ENCODE peak calls at places on chromosome 17, in six cellular contexts. G is H1, C is SK-N-SH, V is K562, E is GM12878, H is HepG2. I is an unnamed sample.

GRCh38 chr17:51650772-51651171 is 390.4 kb downstream of the UTP18 start:
- DNase-seq in V (no peak), H (no peak), E (no peak), C (no peak), G (no peak), I (no peak)

GRCh38 chr17:83100853-83101391 is 21.5 kb downstream of the METRNL start:
- DNase-seq in G (no peak), H (no peak), C (no peak), E (no peak), V (no peak), I (no peak)

GRCh38 chr17:79951361-79952264 is 84.1 kb downstream of the TBC1D16 start:
- DNase-seq in G (no peak), E (no peak), C (peak; percentile 48), V (no peak), H (peak; percentile 47), I (no peak)

GRCh38 chr17:17385502-17385901 is 82.3 kb downstream of the NT5M start:
- DNase-seq in V (no peak), E (no peak), C (peak; percentile 76), G (no peak), H (no peak), I (no peak)

GRCh38 chr17:5780476-5780875 is 196.2 kb upstream of the NLRP1 start:
- DNase-seq in C (no peak), E (no peak), H (no peak), V (peak; percentile 23), G (no peak), I (no peak)

GRCh38 chr17:79794659-79795511 is 2.0 kb downstream of the CBX8 start:
- DNase-seq in G (peak; percentile 71), C (no peak), V (no peak), H (no peak), E (no peak), I (no peak)

GRCh38 chr17:17664073-17664470 is 17.2 kb upstream of the RAI1 start:
- DNase-seq in H (no peak), G (no peak), C (no peak), V (no peak), E (no peak), I (no peak)

GRCh38 chr17:48011405-48012150 is 26.0 kb downstream of the COPZ2 start:
- DNase-seq in E (no peak), H (peak; percentile 38), G (peak; percentile 72), V (peak; percentile 81), C (peak; percentile 59), I (no peak)

GRCh38 chr17:83192161-83192788 is 112.9 kb downstream of the METRNL start:
- DNase-seq in E (no peak), C (no peak), V (no peak), H (no peak), G (peak; percentile 16), I (no peak)

GRCh38 chr17:48228720-48229119 is 121.2 kb downstream of the SNX11 start:
- DNase-seq in C (no peak), G (peak; percentile 60), E (no peak), H (no peak), V (peak; percentile 52), I (no peak)

GRCh38 chr17:42111901-42112551 is 488 bp downstream of the DHX58 start:
- DNase-seq in E (no peak), H (no peak), C (no peak), V (no peak), G (no peak), I (no peak)

GRCh38 chr17:77317091-77317519 is 176.3 kb downstream of the SEC14L1 start:
- DNase-seq in C (peak; percentile 24), H (no peak), G (no peak), V (no peak), E (no peak), I (no peak)

GRCh38 chr17:1464186-1464585 is 8.2 kb upstream of the CRK start:
- DNase-seq in V (no peak), G (no peak), E (no peak), H (no peak), C (peak; percentile 20), I (no peak)

GRCh38 chr17:79070266-79070880 is 4.3 kb upstream of the ENGASE start:
- DNase-seq in H (no peak), C (no peak), G (no peak), V (no peak), E (no peak), I (no peak)

GRCh38 chr17:78357177-78357586 is 2.7 kb downstream of the SOCS3 start:
- DNase-seq in G (no peak), C (peak; percentile 72), E (no peak), H (no peak), V (peak; percentile 22), I (no peak)

GRCh38 chr17:2264023-2264860 is 39.3 kb downstream of the SMG6 start:
- DNase-seq in E (no peak), G (no peak), V (no peak), C (no peak), H (no peak), I (no peak)

GRCh38 chr17:9973689-9974459 is 68.8 kb upstream of the RCVRN start:
- DNase-seq in C (no peak), H (peak; percentile 11), G (no peak), E (no peak), V (no peak), I (no peak)

GRCh38 chr17:72943826-72944689 is 148.4 kb downstream of the SLC39A11 start:
- DNase-seq in G (no peak), E (no peak), H (no peak), C (no peak), V (no peak), I (no peak)

GRCh38 chr17:17836818-17837379 is at the start of gene SREBF1:
- DNase-seq in E (no peak), H (peak; percentile 37), V (peak; percentile 83), C (peak; percentile 87), G (peak; percentile 84), I (no peak)

GRCh38 chr17:74860999-74861553 is 1.4 kb upstream of the GRIN2C start:
- DNase-seq in C (peak; percentile 70), H (no peak), V (no peak), G (peak; percentile 67), E (no peak), I (no peak)

GRCh38 chr17:74858672-74859438 is 830 bp downstream of the GRIN2C start:
- DNase-seq in G (no peak), E (no peak), C (no peak), H (no peak), V (no peak), I (no peak)

GRCh38 chr17:74859439-74860228 is at the start of gene GRIN2C:
- DNase-seq in H (no peak), G (peak; percentile 69), E (no peak), C (peak; percentile 93), V (no peak), I (no peak)

GRCh38 chr17:74861554-74862107 is 1.9 kb upstream of the GRIN2C start:
- DNase-seq in H (no peak), V (no peak), E (no peak), G (peak; percentile 69), C (no peak), I (no peak)

DNA sequence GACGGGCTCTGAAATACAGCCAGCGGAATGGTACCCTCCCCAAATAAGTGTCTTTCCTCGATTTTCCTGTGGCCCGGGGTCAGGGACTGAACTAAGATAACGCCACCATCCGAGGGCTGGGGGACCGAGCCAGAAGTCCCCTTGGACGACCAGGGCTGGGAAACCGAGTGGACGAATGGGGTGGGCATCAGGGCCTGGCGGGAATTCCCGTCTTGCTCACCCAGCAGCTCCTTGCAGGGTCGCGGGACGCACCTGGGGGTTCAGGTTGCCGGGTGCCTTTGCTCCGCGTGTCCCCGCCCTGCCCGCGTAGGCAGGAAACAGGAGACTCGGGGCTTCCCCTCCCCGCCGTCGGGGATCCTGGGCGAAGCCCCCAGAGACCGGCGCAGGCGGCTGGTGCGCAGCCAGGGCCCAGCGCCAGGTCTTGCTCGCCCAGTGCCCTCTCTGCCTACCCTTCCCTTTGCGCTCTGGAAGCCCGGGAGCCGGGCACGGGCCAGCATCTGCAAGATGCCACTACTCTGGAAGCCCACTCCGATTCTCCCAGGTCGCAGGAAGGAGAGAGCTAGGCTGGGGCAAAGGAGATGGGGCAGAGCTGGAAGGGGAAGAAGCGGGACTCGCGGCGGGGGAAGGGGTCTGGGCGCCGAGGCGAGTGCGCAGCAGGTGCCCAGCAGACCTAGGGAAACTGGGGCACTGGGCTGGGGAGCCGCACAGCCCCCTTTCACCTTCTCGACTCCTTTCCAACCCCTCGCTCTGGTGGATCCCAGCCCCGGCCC is 729 bp upstream of the GRIN2C start:
- DNase-seq in C (peak; percentile 74), G (peak; percentile 68), V (no peak), H (no peak), E (no peak), I (no peak)
- H3K27me3 ChIP-seq in C (peaks cover 46% of the 10 kb centered on the region), G (peaks cover 49% of the 10 kb centered on the region), V (no peaks in the 10 kb centered on the region), H (peaks cover 20% of the 10 kb centered on the region), E (peaks cover 14% of the 10 kb centered on the region), I (peaks cover 41% of the 10 kb centered on the region)

GRCh38 chr17:7354262-7354781 is 634 bp upstream of the TMEM95 start:
- DNase-seq in E (no peak), V (peak; percentile 40), H (no peak), C (no peak), G (no peak), I (no peak)

GRCh38 chr17:7357381-7357780 is 2.4 kb downstream of the TMEM95 start:
- DNase-seq in V (no peak), H (no peak), C (no peak), E (no peak), G (no peak), I (no peak)

GRCh38 chr17:7355053-7355452 is at the start of gene TMEM95:
- DNase-seq in V (no peak), H (no peak), C (no peak), G (no peak), E (no peak), I (no peak)

GRCh38 chr17:7356779-7357178 is 1.8 kb downstream of the TMEM95 start:
- DNase-seq in H (no peak), V (no peak), G (no peak), E (no peak), C (no peak), I (no peak)

GRCh38 chr17:7356072-7356549 is 1.2 kb downstream of the TMEM95 start:
- DNase-seq in G (peak; percentile 97), V (peak; percentile 86), E (no peak), C (peak; percentile 91), H (no peak), I (peak; percentile 73)
- TF ChIP-seq CTCF in G (peak; percentile 94), V (peak; percentile 81), E (peak; percentile 96), C (peak; percentile 82), H (peak; percentile 99), I (peak; percentile 62)

GRCh38 chr17:69900829-69901228 is 174.2 kb upstream of the KCNJ16 start:
- DNase-seq in C (no peak), G (no peak), E (no peak), V (no peak), H (no peak), I (no peak)
- TF ChIP-seq GABPA in C (no peak), G (no peak), E (no peak), V (no peak), H (no peak), I (no peak)

GRCh38 chr17:74288785-74289184 is 14.8 kb downstream of the DNAI2 start:
- DNase-seq in H (no peak), E (peak; percentile 69), C (no peak), G (no peak), V (no peak), I (no peak)

GRCh38 chr17:74283371-74283673 is 9.3 kb downstream of the DNAI2 start:
- DNase-seq in V (no peak), C (no peak), G (no peak), E (no peak), H (no peak), I (no peak)

GRCh38 chr17:74290340-74290739 is 16.3 kb downstream of the DNAI2 start:
- DNase-seq in G (no peak), H (no peak), C (no peak), E (no peak), V (peak; percentile 44), I (no peak)

GRCh38 chr17:74289688-74290087 is 15.7 kb downstream of the DNAI2 start:
- DNase-seq in H (no peak), G (no peak), E (no peak), C (no peak), V (no peak), I (no peak)

GRCh38 chr17:74287203-74287602 is 13.2 kb downstream of the DNAI2 start:
- DNase-seq in G (no peak), C (no peak), E (no peak), H (no peak), V (no peak), I (no peak)
- H3K27me3 ChIP-seq in G (no peaks in the 10 kb centered on the region), C (no peaks in the 10 kb centered on the region), E (no peaks in the 10 kb centered on the region), H (peaks cover 5% of the 10 kb centered on the region), V (no peaks in the 10 kb centered on the region), I (peaks cover 2% of the 10 kb centered on the region)

I was measured in HL-60.